ENCODE peak calls at places on chromosome 12, in eight cellular contexts. R is neuronal stem cell, I is stomach, W is transverse colon, H is uterus, N is bronchial epithelial cell, V is foreskin fibroblast, A is GM23248. D is an unnamed sample.

GRCh38 chr12:118337194-118337838 is 35.4 kb downstream of the TAOK3 start:
- DNase-seq in R (no peak), I (no peak), W (no peak), H (no peak), N (no peak), V (peak; percentile 24), A (peak; percentile 43), D (peak; percentile 59)

GRCh38 chr12:57864811-57865751 is 18.6 kb upstream of the CTDSP2 start:
- DNase-seq in R (no peak), I (peak; percentile 75), W (peak; percentile 82), H (peak; percentile 86), N (peak; percentile 78), V (peak; percentile 75), A (peak; percentile 95), D (peak; percentile 87)

GRCh38 chr12:4069046-4070010 is 196.1 kb upstream of the PARP11 start:
- DNase-seq in R (no peak), I (no peak), W (no peak), H (no peak), N (peak; percentile 22), V (no peak), A (no peak), D (no peak)

GRCh38 chr12:116551619-116551951 is 7.6 kb upstream of the MAP1LC3B2 start:
- DNase-seq in R (no peak), I (no peak), W (no peak), H (no peak), N (no peak), V (no peak), A (no peak), D (no peak)

GRCh38 chr12:1204581-1205121 is 213.6 kb downstream of the ERC1 start:
- DNase-seq in R (no peak), I (no peak), W (no peak), H (no peak), N (peak; percentile 14), V (no peak), A (peak; percentile 50), D (peak; percentile 39)

GRCh38 chr12:48105321-48105866 is 485 bp downstream of the SENP1 start:
- DNase-seq in R (no peak), I (no peak), W (no peak), H (no peak), N (peak; percentile 25), V (no peak), A (peak; percentile 62), D (no peak)

GRCh38 chr12:10720974-10721565 is 2.1 kb downstream of the YBX3 start:
- DNase-seq in R (no peak), I (no peak), W (no peak), H (no peak), N (peak; percentile 17), V (no peak), A (peak; percentile 37), D (no peak)

GRCh38 chr12:131132118-131132892 is 178.6 kb downstream of the ADGRD1 start:
- DNase-seq in R (peak; percentile 83), I (peak; percentile 64), W (peak; percentile 67), H (peak; percentile 67), N (no peak), V (peak; percentile 20), A (peak; percentile 85), D (peak; percentile 64)

GRCh38 chr12:57416039-57416996 is 14.5 kb downstream of the R3HDM2 start:
- DNase-seq in R (no peak), I (no peak), W (no peak), H (no peak), N (peak; percentile 38), V (peak; percentile 33), A (peak; percentile 65), D (no peak)

GRCh38 chr12:88896958-88897357 is 316.7 kb upstream of the KITLG start:
- DNase-seq in R (no peak), I (no peak), W (no peak), H (no peak), N (peak; percentile 7), V (peak; percentile 41), A (peak; percentile 56), D (peak; percentile 45)

GRCh38 chr12:23133471-23133870 is 508.5 kb downstream of the ETNK1 start:
- DNase-seq in R (no peak), I (no peak), W (no peak), H (no peak), N (peak; percentile 4), V (no peak), A (no peak), D (peak; percentile 5)

GRCh38 chr12:68612675-68613074 is 2.0 kb downstream of the RAP1B start:
- DNase-seq in R (no peak), I (no peak), W (no peak), H (no peak), N (no peak), V (no peak), A (no peak), D (no peak)

GRCh38 chr12:68612245-68612644 is 1.5 kb downstream of the RAP1B start:
- DNase-seq in R (no peak), I (no peak), W (no peak), H (no peak), N (peak; percentile 79), V (no peak), A (peak; percentile 68), D (peak; percentile 65)

GRCh38 chr12:68614772-68615171 is 4.1 kb downstream of the RAP1B start:
- DNase-seq in R (no peak), I (no peak), W (no peak), H (no peak), N (no peak), V (no peak), A (no peak), D (no peak)

GRCh38 chr12:68613209-68613904 is 2.7 kb downstream of the RAP1B start:
- DNase-seq in R (no peak), I (no peak), W (no peak), H (no peak), N (no peak), V (no peak), A (no peak), D (no peak)

DNA sequence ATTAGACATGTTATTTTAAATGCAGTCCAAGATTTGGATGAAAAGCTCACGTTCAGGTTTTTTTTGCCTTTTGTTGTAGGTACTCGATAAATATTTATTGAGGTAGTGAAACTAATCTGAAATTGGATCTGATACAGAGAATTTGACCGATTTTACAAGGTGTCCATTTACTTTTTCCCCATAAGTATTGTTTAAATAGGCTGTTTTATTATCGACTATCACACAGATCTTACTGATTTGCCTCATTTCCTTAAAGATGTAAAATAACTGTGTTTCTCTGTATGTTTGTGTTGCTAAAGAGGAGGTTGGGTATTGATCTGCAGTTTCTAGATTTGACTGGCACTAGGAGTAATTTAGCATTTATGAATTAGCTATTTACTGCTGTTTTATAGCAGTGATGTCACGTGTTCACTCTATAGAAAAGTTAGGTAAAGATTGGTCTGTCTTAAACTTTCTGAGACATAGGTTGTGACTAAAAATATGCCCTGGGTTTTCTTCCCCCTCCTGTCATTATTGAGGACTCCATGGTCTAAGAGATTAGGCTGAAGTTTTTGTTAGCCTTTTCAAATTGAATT is 3.5 kb downstream of the RAP1B start:
- DNase-seq in R (no peak), I (no peak), W (no peak), H (no peak), N (no peak), V (no peak), A (no peak), D (no peak)
- H3K4me3 ChIP-seq in R (no peak overlapping the region), I (peak overlapping the region; percentile 1), W (peak overlapping the region; percentile 94), H (peak overlapping the region; percentile 1), N (no peak overlapping the region), V (peak overlapping the region; percentile 30), A (peak overlapping the region; percentile 95), D (no peak overlapping the region)

GRCh38 chr12:92911339-92911738 is 17.8 kb downstream of the EEA1 start:
- DNase-seq in R (no peak), I (no peak), W (no peak), H (no peak), N (no peak), V (no peak), A (no peak), D (no peak)

GRCh38 chr12:92905811-92906554 is 23.1 kb downstream of the EEA1 start:
- DNase-seq in R (no peak), I (no peak), W (no peak), H (no peak), N (no peak), V (no peak), A (no peak), D (no peak)

GRCh38 chr12:92912052-92912451 is 17.0 kb downstream of the EEA1 start:
- DNase-seq in R (no peak), I (no peak), W (no peak), H (no peak), N (peak; percentile 100), V (peak; percentile 69), A (peak; percentile 86), D (peak; percentile 73)

GRCh38 chr12:92905258-92905810 is 23.8 kb downstream of the EEA1 start:
- DNase-seq in R (no peak), I (no peak), W (no peak), H (no peak), N (no peak), V (no peak), A (no peak), D (no peak)

DNA sequence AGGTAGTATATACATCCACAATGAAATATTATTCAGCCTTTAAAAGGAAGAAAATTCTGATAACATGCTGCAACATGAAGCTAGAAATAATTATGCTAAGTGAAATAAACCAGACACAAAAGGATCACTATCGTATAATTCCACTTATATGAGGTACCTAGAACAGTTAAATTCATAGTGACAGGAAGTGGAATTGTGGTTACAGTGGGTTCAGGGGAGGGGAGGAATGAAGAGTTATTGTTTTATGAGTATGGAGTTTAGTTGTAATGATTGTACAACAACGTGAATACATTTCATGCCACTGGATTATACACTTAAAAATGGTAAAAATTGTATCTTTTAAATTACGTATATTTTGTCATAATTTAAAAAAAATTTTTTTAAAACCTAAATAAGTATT is 21.0 kb downstream of the EEA1 start:
- DNase-seq in R (no peak), I (no peak), W (no peak), H (no peak), N (no peak), V (no peak), A (no peak), D (no peak)
- H3K4me3 ChIP-seq in R (no peak overlapping the region), I (no peak overlapping the region), W (no peak overlapping the region), H (no peak overlapping the region), N (no peak overlapping the region), V (no peak overlapping the region), A (no peak overlapping the region), D (no peak overlapping the region)

DNA sequence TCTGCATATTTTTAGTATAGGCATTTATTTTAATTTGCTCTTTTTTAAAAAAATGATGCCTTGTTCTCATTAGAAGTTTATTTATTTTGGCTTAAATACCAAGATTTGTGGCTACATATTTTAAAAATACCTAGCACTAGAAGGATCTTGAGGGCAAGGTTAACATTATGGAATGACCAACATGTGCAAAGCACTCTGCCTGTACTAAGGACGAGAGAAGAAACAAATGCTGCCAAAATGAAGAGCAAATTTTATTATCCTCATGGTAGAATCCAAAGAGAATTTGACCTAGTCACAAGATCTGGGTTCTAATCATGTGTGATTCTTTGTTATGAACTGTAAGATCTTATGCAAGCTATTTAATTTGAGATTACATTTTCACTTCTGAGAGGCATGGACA is 2.8 kb downstream of the CAND1 start:
- DNase-seq in R (no peak), I (no peak), W (no peak), H (no peak), N (no peak), V (peak; percentile 17), A (peak; percentile 16), D (peak; percentile 20)
- H3K4me3 ChIP-seq in R (no peak overlapping the region), I (no peak overlapping the region), W (no peak overlapping the region), H (no peak overlapping the region), N (no peak overlapping the region), V (peak overlapping the region; percentile 91), A (peak overlapping the region; percentile 87), D (no peak overlapping the region)

DNA sequence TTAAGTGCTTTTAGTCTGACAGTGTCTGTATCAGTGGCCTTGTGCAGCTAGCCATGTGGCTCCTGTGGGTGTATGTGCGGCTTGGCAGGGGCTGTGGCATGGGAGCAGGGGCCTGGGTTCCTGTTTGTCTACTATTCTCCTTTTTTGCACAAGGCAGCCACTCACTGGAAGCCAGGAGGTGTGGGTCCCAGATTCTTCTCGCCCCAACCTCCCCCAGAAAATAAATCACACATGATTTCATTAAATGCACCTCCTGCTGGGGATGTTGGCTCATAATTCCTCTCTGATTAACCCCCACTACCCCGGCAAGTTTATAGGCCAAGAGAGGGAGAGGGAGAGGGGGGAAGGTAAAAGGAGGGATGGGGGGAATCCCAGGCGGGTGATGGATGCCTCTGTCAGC is 17.6 kb downstream of the CALCOCO1 start:
- DNase-seq in R (no peak), I (no peak), W (no peak), H (no peak), N (no peak), V (no peak), A (peak; percentile 20), D (no peak)
- H3K4me3 ChIP-seq in R (no peak overlapping the region), I (no peak overlapping the region), W (no peak overlapping the region), H (no peak overlapping the region), N (no peak overlapping the region), V (no peak overlapping the region), A (no peak overlapping the region), D (no peak overlapping the region)